ENCODE peak calls at places on chromosome 11, in seven cellular contexts. One of them, this sample, is unnamed.
A peak's percentile ranks its signal among the peaks of the same experiment; 100 is the strongest.

GRCh38 chr11:2138436-2139117 is 612 bp downstream of the IGF2 start:
- DNase-seq in ascending aorta: no peak
- DNase-seq in left ventricle myocardium inferior: no peak
- DNase-seq in stomach: no peak
- DNase-seq in effector memory CD4-positive, alpha-beta T cell: no peak
- DNase-seq in pancreas: no peak
- DNase-seq in cardiac muscle cell: no peak
- DNase-seq in this sample: no peak

GRCh38 chr11:5891216-5891800 is 1.7 kb upstream of the OR52E5 start:
- DNase-seq in left ventricle myocardium inferior: no peak
- DNase-seq in ascending aorta: no peak
- DNase-seq in cardiac muscle cell: no peak
- DNase-seq in stomach: no peak
- DNase-seq in pancreas: no peak
- DNase-seq in effector memory CD4-positive, alpha-beta T cell: no peak
- DNase-seq in this sample: no peak

GRCh38 chr11:46315033-46315738 is 32.1 kb upstream of the DGKZ start:
- DNase-seq in stomach: peak; percentile 78
- DNase-seq in cardiac muscle cell: peak; percentile 85
- DNase-seq in pancreas: peak; percentile 72
- DNase-seq in effector memory CD4-positive, alpha-beta T cell: peak; percentile 61
- DNase-seq in ascending aorta: no peak
- DNase-seq in left ventricle myocardium inferior: peak; percentile 60
- DNase-seq in this sample: peak; percentile 65

GRCh38 chr11:11960687-11961086 is 47.7 kb downstream of the DKK3 start:
- DNase-seq in pancreas: no peak
- DNase-seq in cardiac muscle cell: no peak
- DNase-seq in stomach: no peak
- DNase-seq in left ventricle myocardium inferior: no peak
- DNase-seq in effector memory CD4-positive, alpha-beta T cell: no peak
- DNase-seq in ascending aorta: no peak
- DNase-seq in this sample: no peak

GRCh38 chr11:112288021-112288420 is 27.4 kb upstream of the PLET1 start:
- DNase-seq in cardiac muscle cell: no peak
- DNase-seq in left ventricle myocardium inferior: no peak
- DNase-seq in pancreas: no peak
- DNase-seq in stomach: no peak
- DNase-seq in effector memory CD4-positive, alpha-beta T cell: no peak
- DNase-seq in ascending aorta: no peak
- DNase-seq in this sample: no peak

GRCh38 chr11:126354631-126355323 is 709 bp upstream of the ST3GAL4 start:
- DNase-seq in stomach: no peak
- DNase-seq in effector memory CD4-positive, alpha-beta T cell: no peak
- DNase-seq in left ventricle myocardium inferior: peak; percentile 12
- DNase-seq in pancreas: no peak
- DNase-seq in cardiac muscle cell: no peak
- DNase-seq in ascending aorta: no peak
- DNase-seq in this sample: no peak

GRCh38 chr11:70826541-70826943 is 425.8 kb downstream of the SHANK2 start:
- DNase-seq in effector memory CD4-positive, alpha-beta T cell: no peak
- DNase-seq in stomach: no peak
- DNase-seq in pancreas: no peak
- DNase-seq in left ventricle myocardium inferior: no peak
- DNase-seq in ascending aorta: no peak
- DNase-seq in cardiac muscle cell: peak; percentile 58
- DNase-seq in this sample: no peak

GRCh38 chr11:104907521-104908185 is 9.4 kb upstream of the CASP12 start:
- DNase-seq in left ventricle myocardium inferior: no peak
- DNase-seq in cardiac muscle cell: no peak
- DNase-seq in pancreas: no peak
- DNase-seq in ascending aorta: no peak
- DNase-seq in stomach: no peak
- DNase-seq in effector memory CD4-positive, alpha-beta T cell: no peak
- DNase-seq in this sample: no peak

GRCh38 chr11:102453286-102453797 is 777 bp upstream of the TMEM123 start:
- DNase-seq in ascending aorta: no peak
- DNase-seq in left ventricle myocardium inferior: peak; percentile 30
- DNase-seq in effector memory CD4-positive, alpha-beta T cell: no peak
- DNase-seq in pancreas: no peak
- DNase-seq in cardiac muscle cell: no peak
- DNase-seq in stomach: no peak
- DNase-seq in this sample: peak; percentile 43

GRCh38 chr11:47007579-47007978 is 71.0 kb downstream of the CSTPP1 start:
- DNase-seq in pancreas: no peak
- DNase-seq in left ventricle myocardium inferior: no peak
- DNase-seq in cardiac muscle cell: no peak
- DNase-seq in ascending aorta: no peak
- DNase-seq in effector memory CD4-positive, alpha-beta T cell: no peak
- DNase-seq in stomach: no peak
- DNase-seq in this sample: no peak

DNA sequence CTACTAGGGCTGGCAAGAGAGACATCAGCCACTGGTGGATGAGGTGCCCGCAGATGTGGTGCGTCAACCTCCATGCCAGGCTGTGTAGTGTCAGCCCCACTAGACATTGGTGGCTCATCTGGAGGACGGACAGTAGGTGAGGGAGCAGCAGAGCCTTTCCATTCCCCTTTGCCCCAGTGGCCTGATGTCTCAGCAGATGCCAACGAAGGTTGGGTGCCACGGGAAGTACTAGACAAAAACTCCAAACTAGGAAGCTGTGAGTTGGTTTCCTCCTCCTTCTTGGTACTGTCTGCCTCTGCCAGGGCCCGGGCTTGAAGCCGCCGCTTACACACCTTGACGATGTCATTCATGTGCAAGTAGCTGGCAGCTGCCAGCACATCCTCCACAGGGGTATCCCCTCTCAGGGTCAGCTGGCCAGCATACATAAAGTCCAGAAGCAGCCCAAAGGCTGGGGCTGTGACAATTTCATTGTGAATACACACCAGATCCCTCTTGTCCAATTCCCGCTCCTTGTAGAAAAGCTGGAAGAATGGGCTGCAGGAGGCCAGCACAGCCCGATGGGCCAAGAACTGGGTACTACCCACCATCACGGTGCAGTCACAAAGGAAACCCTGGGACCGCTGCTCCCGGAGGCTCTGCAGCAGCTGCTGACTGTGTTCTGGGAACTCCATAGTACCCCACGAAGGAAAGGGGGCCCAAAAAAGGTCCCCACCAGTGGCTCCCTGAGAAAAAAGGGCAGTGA is 795 bp downstream of the ZBTB3 start:
- DNase-seq in stomach: no peak
- DNase-seq in ascending aorta: no peak
- DNase-seq in pancreas: peak; percentile 41
- DNase-seq in left ventricle myocardium inferior: no peak
- DNase-seq in cardiac muscle cell: no peak
- DNase-seq in effector memory CD4-positive, alpha-beta T cell: no peak
- DNase-seq in this sample: no peak
- H3K27ac ChIP-seq in stomach: peak overlapping the region; percentile 94
- H3K27ac ChIP-seq in ascending aorta: peak overlapping the region; percentile 86
- H3K27ac ChIP-seq in pancreas: peak overlapping the region; percentile 92
- H3K27ac ChIP-seq in left ventricle myocardium inferior: peak overlapping the region; percentile 98
- H3K27ac ChIP-seq in cardiac muscle cell: peak overlapping the region; percentile 93
- H3K27ac ChIP-seq in effector memory CD4-positive, alpha-beta T cell: peak overlapping the region; percentile 95
- H3K27ac ChIP-seq in this sample: peak overlapping the region; percentile 92

DNA sequence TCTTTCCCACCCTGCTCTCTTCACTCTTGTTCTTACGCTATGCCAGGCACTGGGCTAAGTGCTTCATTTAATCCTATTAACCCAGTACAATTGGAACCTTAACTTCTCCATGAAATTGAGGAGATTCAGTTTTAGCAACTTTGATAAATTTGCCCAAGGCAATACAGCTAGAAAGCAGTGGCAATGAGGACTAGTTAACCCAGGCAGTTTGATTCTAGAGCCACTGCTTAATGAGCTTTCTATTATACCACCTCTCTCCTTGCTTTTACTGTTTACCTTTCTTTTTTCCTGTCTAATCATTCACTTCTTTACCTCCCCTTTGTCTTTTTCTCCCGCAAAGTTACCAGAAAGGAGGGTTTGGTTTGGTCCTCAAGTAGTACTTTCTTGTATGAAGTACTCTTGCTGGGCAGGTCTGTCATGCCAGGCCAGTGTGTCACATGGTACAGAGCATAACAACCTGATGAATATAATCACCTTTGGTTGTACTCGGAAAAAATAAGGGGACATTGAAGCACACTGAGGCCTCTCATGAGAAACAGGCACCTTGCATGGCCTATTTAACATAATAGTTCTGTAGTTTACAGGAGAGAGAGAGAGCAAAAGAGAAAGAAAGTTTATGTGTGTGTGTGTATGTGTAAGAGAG is 70.6 kb downstream of the PDHX start:
- DNase-seq in pancreas: no peak
- DNase-seq in cardiac muscle cell: no peak
- DNase-seq in ascending aorta: no peak
- DNase-seq in effector memory CD4-positive, alpha-beta T cell: no peak
- DNase-seq in stomach: no peak
- DNase-seq in left ventricle myocardium inferior: no peak
- DNase-seq in this sample: no peak
- H3K27me3 ChIP-seq in pancreas: no peaks in the 10 kb centered on the region
- H3K27me3 ChIP-seq in cardiac muscle cell: no peaks in the 10 kb centered on the region
- H3K27me3 ChIP-seq in ascending aorta: no peaks in the 10 kb centered on the region
- H3K27me3 ChIP-seq in effector memory CD4-positive, alpha-beta T cell: no peaks in the 10 kb centered on the region
- H3K27me3 ChIP-seq in stomach: no peaks in the 10 kb centered on the region
- H3K27me3 ChIP-seq in left ventricle myocardium inferior: no peaks in the 10 kb centered on the region
- H3K27me3 ChIP-seq in this sample: no peaks in the 10 kb centered on the region

GRCh38 chr11:68204402-68204801 is 8.7 kb downstream of the KMT5B start:
- DNase-seq in ascending aorta: no peak
- DNase-seq in effector memory CD4-positive, alpha-beta T cell: no peak
- DNase-seq in pancreas: no peak
- DNase-seq in cardiac muscle cell: no peak
- DNase-seq in left ventricle myocardium inferior: no peak
- DNase-seq in stomach: no peak
- DNase-seq in this sample: no peak

GRCh38 chr11:68211546-68211945 is 1.6 kb downstream of the KMT5B start:
- DNase-seq in ascending aorta: no peak
- DNase-seq in stomach: peak; percentile 52
- DNase-seq in effector memory CD4-positive, alpha-beta T cell: no peak
- DNase-seq in left ventricle myocardium inferior: no peak
- DNase-seq in pancreas: no peak
- DNase-seq in cardiac muscle cell: no peak
- DNase-seq in this sample: peak; percentile 35

GRCh38 chr11:68202165-68202564 is 10.9 kb downstream of the KMT5B start:
- DNase-seq in ascending aorta: no peak
- DNase-seq in effector memory CD4-positive, alpha-beta T cell: no peak
- DNase-seq in pancreas: no peak
- DNase-seq in stomach: no peak
- DNase-seq in left ventricle myocardium inferior: no peak
- DNase-seq in cardiac muscle cell: no peak
- DNase-seq in this sample: no peak

GRCh38 chr11:68200639-68201038 is 12.5 kb downstream of the KMT5B start:
- DNase-seq in cardiac muscle cell: no peak
- DNase-seq in stomach: no peak
- DNase-seq in ascending aorta: no peak
- DNase-seq in effector memory CD4-positive, alpha-beta T cell: no peak
- DNase-seq in left ventricle myocardium inferior: no peak
- DNase-seq in pancreas: no peak
- DNase-seq in this sample: no peak

GRCh38 chr11:68206211-68206610 is 6.9 kb downstream of the KMT5B start:
- DNase-seq in stomach: no peak
- DNase-seq in cardiac muscle cell: peak; percentile 74
- DNase-seq in effector memory CD4-positive, alpha-beta T cell: no peak
- DNase-seq in ascending aorta: no peak
- DNase-seq in left ventricle myocardium inferior: no peak
- DNase-seq in pancreas: no peak
- DNase-seq in this sample: no peak
- H3K4me1 ChIP-seq in stomach: peaks cover 97% of the 10 kb centered on the region
- H3K4me1 ChIP-seq in cardiac muscle cell: peaks cover 5% of the 10 kb centered on the region
- H3K4me1 ChIP-seq in effector memory CD4-positive, alpha-beta T cell: peaks cover 14% of the 10 kb centered on the region
- H3K4me1 ChIP-seq in ascending aorta: peaks cover 22% of the 10 kb centered on the region
- H3K4me1 ChIP-seq in left ventricle myocardium inferior: peaks cover 93% of the 10 kb centered on the region
- H3K4me1 ChIP-seq in pancreas: peaks cover 23% of the 10 kb centered on the region
- H3K4me1 ChIP-seq in this sample: no peaks in the 10 kb centered on the region

GRCh38 chr11:93942176-93942575 is 79.0 kb upstream of the HEPHL1 start:
- DNase-seq in pancreas: no peak
- DNase-seq in ascending aorta: no peak
- DNase-seq in cardiac muscle cell: no peak
- DNase-seq in left ventricle myocardium inferior: no peak
- DNase-seq in effector memory CD4-positive, alpha-beta T cell: no peak
- DNase-seq in stomach: no peak
- DNase-seq in this sample: no peak

GRCh38 chr11:93940395-93940794 is 80.8 kb upstream of the HEPHL1 start:
- DNase-seq in stomach: no peak
- DNase-seq in cardiac muscle cell: no peak
- DNase-seq in left ventricle myocardium inferior: no peak
- DNase-seq in effector memory CD4-positive, alpha-beta T cell: no peak
- DNase-seq in pancreas: no peak
- DNase-seq in ascending aorta: no peak
- DNase-seq in this sample: no peak

GRCh38 chr11:93945596-93945995 is 75.6 kb upstream of the HEPHL1 start:
- DNase-seq in stomach: no peak
- DNase-seq in pancreas: no peak
- DNase-seq in left ventricle myocardium inferior: no peak
- DNase-seq in effector memory CD4-positive, alpha-beta T cell: no peak
- DNase-seq in cardiac muscle cell: no peak
- DNase-seq in ascending aorta: no peak
- DNase-seq in this sample: no peak
- H3K27ac ChIP-seq in stomach: no peak overlapping the region
- H3K27ac ChIP-seq in pancreas: no peak overlapping the region
- H3K27ac ChIP-seq in left ventricle myocardium inferior: no peak overlapping the region
- H3K27ac ChIP-seq in effector memory CD4-positive, alpha-beta T cell: no peak overlapping the region
- H3K27ac ChIP-seq in cardiac muscle cell: no peak overlapping the region
- H3K27ac ChIP-seq in ascending aorta: no peak overlapping the region
- H3K27ac ChIP-seq in this sample: no peak overlapping the region

DNA sequence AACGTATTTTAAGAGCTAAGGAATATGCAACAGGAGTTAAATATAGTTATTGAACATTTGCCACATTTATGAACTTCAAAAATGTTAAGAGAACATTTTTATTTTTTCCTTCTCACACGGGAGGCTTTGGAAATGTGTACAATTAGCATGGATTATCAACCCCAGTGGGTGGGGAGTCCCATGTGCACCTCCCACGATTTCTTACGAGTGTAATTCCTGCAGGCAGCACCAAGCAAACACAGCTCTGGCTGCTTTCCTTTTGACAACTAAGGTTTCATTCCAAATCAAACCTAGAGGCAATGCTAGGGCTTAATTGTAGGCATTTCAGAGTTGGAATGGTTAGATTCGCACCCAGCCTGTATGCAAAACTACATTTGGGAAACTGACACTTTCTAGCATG is 460.9 kb downstream of the METTL15 start:
- DNase-seq in stomach: no peak
- DNase-seq in cardiac muscle cell: no peak
- DNase-seq in pancreas: no peak
- DNase-seq in effector memory CD4-positive, alpha-beta T cell: no peak
- DNase-seq in ascending aorta: no peak
- DNase-seq in left ventricle myocardium inferior: no peak
- DNase-seq in this sample: no peak
- H3K27me3 ChIP-seq in stomach: no peaks in the 10 kb centered on the region
- H3K27me3 ChIP-seq in cardiac muscle cell: no peaks in the 10 kb centered on the region
- H3K27me3 ChIP-seq in pancreas: no peaks in the 10 kb centered on the region
- H3K27me3 ChIP-seq in effector memory CD4-positive, alpha-beta T cell: no peaks in the 10 kb centered on the region
- H3K27me3 ChIP-seq in ascending aorta: no peaks in the 10 kb centered on the region
- H3K27me3 ChIP-seq in left ventricle myocardium inferior: no peaks in the 10 kb centered on the region
- H3K27me3 ChIP-seq in this sample: no peaks in the 10 kb centered on the region